ENCODE peak calls at places on chromosome 14, in four cellular contexts. C is left ventricle myocardium inferior, E is mesothelial cell of epicardium, N is IMR-90. L is an unnamed sample.

GRCh38 chr14:24425704-24426103 is 3.8 kb downstream of the CBLN3 start:
- DNase-seq in C (no peak), E (no peak), N (peak; percentile 83), L (peak; percentile 40)

GRCh38 chr14:50344116-50344775 is 32.1 kb downstream of the DMAC2L start:
- DNase-seq in N (peak; percentile 63), E (no peak), C (no peak), L (no peak)

GRCh38 chr14:102525213-102526143 is 15.9 kb upstream of the ANKRD9 start:
- DNase-seq in C (no peak), E (no peak), N (peak; percentile 59), L (no peak)

GRCh38 chr14:19799880-19800279 is 3.7 kb upstream of the OR4N2 start:
- DNase-seq in N (no peak), C (no peak), E (no peak), L (no peak)

GRCh38 chr14:30193056-30193455 is 265.4 kb upstream of the PRKD1 start:
- DNase-seq in E (no peak), N (no peak), C (no peak), L (no peak)

GRCh38 chr14:86091811-86092210 is 561.9 kb downstream of the FLRT2 start:
- DNase-seq in N (peak; percentile 57), C (no peak), E (no peak), L (no peak)

GRCh38 chr14:36660736-36661505 is 739 bp upstream of the PAX9 start:
- DNase-seq in E (no peak), C (no peak), N (no peak), L (no peak)

GRCh38 chr14:103856105-103856504 is 8.7 kb upstream of the PPP1R13B start:
- DNase-seq in E (no peak), N (no peak), C (no peak), L (no peak)

GRCh38 chr14:101972126-101972785 is 7.9 kb downstream of the DYNC1H1 start:
- DNase-seq in N (peak; percentile 100), E (no peak), C (peak; percentile 77), L (peak; percentile 97)

GRCh38 chr14:86450075-86450474 is 920.1 kb downstream of the FLRT2 start:
- DNase-seq in E (no peak), N (peak; percentile 15), C (no peak), L (peak; percentile 15)

GRCh38 chr14:34237098-34237497 is 224.9 kb downstream of the SPTSSA start:
- DNase-seq in E (no peak), C (no peak), N (no peak), L (no peak)

GRCh38 chr14:94914191-94914590 is 144.3 kb upstream of the GSC start:
- DNase-seq in N (no peak), E (no peak), C (no peak), L (no peak)

GRCh38 chr14:101083564-101084435 is 180.3 kb upstream of the RTL1 start:
- DNase-seq in C (no peak), N (no peak), E (no peak), L (no peak)

GRCh38 chr14:61923348-61923747 is 161.1 kb downstream of the SNAPC1 start:
- DNase-seq in C (no peak), E (no peak), N (peak; percentile 63), L (no peak)
- TF ChIP-seq CTCF in C (peak; percentile 12), E (no peak), N (peak; percentile 81), L (peak; percentile 44)

DNA sequence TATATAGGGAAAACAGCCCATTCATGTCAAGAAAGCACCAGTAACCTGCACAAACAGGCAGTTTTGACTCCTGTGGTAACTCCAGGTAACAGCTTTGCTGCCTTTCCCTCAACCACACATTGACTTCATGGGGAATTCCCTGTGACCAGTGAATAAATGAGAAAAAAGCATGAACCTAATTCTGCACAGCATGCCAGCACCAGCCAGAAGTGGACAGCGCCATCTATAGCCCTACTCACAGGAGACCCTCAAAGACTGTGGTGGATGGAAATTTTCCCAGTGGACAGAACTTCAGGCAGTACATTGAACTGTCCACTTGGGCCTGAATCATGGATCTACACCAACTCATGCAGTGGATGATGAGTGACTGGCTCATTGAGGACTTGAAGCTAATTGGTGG is 152.1 kb downstream of the SLC8A3 start:
- DNase-seq in N (no peak), C (no peak), E (no peak), L (no peak)
- TF ChIP-seq CTCF in N (peak; percentile 16), C (no peak), E (no peak), L (no peak)

DNA sequence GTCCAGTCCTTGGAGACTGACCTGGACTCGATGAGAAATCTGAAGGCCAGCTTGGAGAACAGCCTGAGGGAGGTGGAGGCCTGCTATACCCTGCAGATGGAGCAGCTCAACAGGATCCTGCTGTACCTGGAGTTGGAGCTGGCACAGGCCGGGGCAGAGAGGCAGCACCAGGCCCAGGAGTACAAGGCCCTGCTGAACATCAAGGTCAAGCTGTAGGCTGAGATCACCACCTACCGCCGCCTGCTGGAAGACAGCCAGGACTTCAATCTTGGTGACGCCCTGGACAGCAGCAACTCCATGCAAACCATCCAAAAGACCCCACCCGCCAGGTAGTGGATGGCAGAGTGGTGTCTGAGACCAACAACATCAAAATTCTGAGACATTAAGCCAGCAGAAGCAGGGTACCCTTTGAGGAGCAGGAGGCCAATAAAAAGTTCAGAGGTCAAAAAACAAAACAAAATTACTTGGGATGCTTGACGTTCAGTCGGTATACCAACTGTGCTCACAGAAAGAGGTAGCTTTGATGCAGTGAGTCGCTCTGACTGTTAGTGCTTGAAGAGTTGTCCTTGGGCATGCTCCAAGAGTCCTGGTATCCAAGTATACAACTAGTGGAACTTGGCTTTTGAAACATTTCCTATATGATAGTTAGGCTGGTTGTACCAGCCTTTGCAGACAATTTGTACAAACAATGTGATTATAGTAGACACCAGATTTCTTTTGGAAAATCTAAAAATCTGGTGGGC is 4.8 kb downstream of the MED6 start:
- DNase-seq in N (peak; percentile 48), E (no peak), C (no peak), L (no peak)
- TF ChIP-seq CTCF in N (no peak), E (no peak), C (no peak), L (no peak)

GRCh38 chr14:64035143-64035542 is 182.3 kb downstream of the SYNE2 start:
- DNase-seq in N (peak; percentile 77), E (no peak), C (no peak), L (peak; percentile 12)

GRCh38 chr14:64038857-64039542 is 186.2 kb downstream of the SYNE2 start:
- DNase-seq in N (peak; percentile 12), E (no peak), C (no peak), L (no peak)

GRCh38 chr14:64045091-64045490 is 192.3 kb downstream of the SYNE2 start:
- DNase-seq in E (no peak), N (no peak), C (no peak), L (no peak)

DNA sequence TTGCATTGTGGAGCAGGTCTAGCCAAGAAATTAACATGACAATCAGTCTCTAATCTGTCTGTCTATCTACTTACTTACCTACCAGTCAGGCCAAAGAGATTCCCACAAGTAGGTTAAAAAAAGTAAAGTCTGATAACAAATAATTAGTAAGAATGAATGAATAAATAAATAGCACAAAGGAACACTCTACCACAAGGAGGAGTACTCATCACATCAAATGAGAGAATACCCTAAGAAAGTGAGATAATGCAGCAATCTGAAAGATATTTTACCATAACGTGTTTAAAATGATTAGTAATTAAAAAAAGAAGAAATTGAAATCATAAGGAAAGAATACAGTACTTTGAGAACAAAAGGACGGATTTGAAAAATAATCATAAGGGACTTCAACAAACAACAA is 187.2 kb downstream of the SYNE2 start:
- DNase-seq in E (no peak), C (no peak), N (peak; percentile 44), L (no peak)
- TF ChIP-seq CTCF in E (peak; percentile 15), C (peak; percentile 22), N (peak; percentile 72), L (peak; percentile 37)

GRCh38 chr14:54901380-54902142 is 1.1 kb downstream of the GCH1 start:
- DNase-seq in N (no peak), E (no peak), C (no peak), L (no peak)

GRCh38 chr14:54902521-54903420 is at the start of gene GCH1:
- DNase-seq in C (peak; percentile 67), E (peak; percentile 63), N (peak; percentile 16), L (no peak)

GRCh38 chr14:54906075-54906474 is 3.4 kb upstream of the GCH1 start:
- DNase-seq in C (no peak), N (no peak), E (no peak), L (no peak)

DNA sequence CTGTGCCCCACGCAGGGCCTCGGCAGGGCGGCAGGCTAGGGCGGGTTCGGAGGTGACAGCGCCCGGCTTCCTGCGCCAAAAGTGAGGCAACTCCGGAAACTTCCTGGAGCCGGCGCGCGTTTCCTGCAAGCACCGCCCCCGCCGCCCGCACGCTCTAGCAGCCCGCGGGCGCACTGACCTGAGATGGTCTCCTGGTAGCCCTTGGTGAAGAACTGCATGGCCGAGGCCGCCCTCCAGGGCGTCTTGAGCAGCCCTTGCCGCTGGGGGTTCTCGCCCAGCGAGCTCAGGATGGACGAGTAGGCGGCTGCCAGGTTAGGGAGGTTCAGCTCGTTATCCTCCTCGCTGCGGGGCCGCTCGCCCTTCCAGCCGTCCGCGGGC is 494 bp downstream of the GCH1 start:
- DNase-seq in C (peak; percentile 72), N (peak; percentile 31), E (peak; percentile 40), L (no peak)
- TF ChIP-seq CTCF in C (no peak), N (no peak), E (no peak), L (no peak)

GRCh38 chr14:97299661-97300060 is 502.5 kb downstream of the VRK1 start:
- DNase-seq in E (no peak), C (no peak), N (no peak), L (no peak)
- TF ChIP-seq CTCF in E (no peak), C (no peak), N (no peak), L (no peak)

DNA sequence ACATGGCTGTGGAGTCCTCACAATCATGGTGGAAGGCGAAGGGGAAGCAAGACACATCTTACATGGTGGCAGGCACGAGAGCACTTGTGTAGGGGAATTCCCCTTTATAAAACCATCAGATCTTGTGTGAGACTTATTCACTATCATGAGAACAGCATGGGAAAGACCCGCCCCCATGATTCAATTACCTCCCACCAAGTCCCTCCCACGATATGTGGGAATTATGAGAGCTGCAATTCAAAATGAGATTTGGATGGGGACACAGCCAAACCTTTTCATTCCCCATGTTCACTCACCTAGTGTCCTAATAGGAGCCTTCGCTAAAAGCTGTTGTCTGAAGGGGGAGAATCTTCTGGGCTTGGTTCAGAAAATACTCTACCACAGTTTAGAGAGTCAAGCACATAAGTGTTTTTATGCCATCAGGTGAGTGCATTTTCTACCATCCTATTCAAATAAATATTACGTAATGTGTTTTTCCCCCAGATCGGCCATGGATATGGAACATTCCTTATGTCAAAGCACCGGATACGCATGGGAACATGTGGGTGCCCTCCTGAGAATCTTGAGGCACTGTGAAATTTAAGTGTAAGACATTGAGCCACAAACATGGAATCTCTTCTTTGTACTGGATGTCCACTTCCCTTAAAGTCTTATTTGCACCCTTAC is 19.1 kb upstream of the KCNK13 start:
- DNase-seq in E (no peak), N (no peak), C (no peak), L (no peak)
- TF ChIP-seq CTCF in E (no peak), N (no peak), C (no peak), L (no peak)

GRCh38 chr14:105207460-105207901 is 26.4 kb upstream of the NUDT14 start:
- DNase-seq in E (no peak), C (peak; percentile 59), N (no peak), L (no peak)
- TF ChIP-seq CTCF in E (no peak), C (peak; percentile 43), N (no peak), L (no peak)

GRCh38 chr14:90756755-90757345 is 59.4 kb downstream of the TTC7B start:
- DNase-seq in N (no peak), E (no peak), C (no peak), L (no peak)
- TF ChIP-seq CTCF in N (no peak), E (no peak), C (no peak), L (no peak)

GRCh38 chr14:80977103-80977728 is 21.8 kb downstream of the TSHR start:
- DNase-seq in C (no peak), E (no peak), N (no peak), L (no peak)
- TF ChIP-seq CTCF in C (no peak), E (no peak), N (no peak), L (no peak)

L was measured in AG09319.